ENCODE peak calls at places on chromosome 4, in four cellular contexts. X is IMR-90, T is AG10803, B is ascending aorta. K is an unnamed sample.

GRCh38 chr4:161762796-161763195 is 401.0 kb downstream of the FSTL5 start:
- DNase-seq in T (peak), B (no peak), X (peak), K (peak)

GRCh38 chr4:97923096-97923495 is 220.2 kb downstream of the STPG2 start:
- DNase-seq in X (no peak), B (no peak), T (no peak), K (no peak)

GRCh38 chr4:182895791-182896292 is 21.3 kb downstream of the DCTD start:
- DNase-seq in X (no peak), B (no peak), T (no peak), K (no peak)

GRCh38 chr4:86054676-86055075 is 305.2 kb downstream of the MAPK10 start:
- DNase-seq in X (no peak), B (no peak), T (peak), K (no peak)

GRCh38 chr4:127533028-127533700 is 99.6 kb upstream of the INTU start:
- DNase-seq in T (no peak), B (no peak), X (peak), K (peak)

GRCh38 chr4:6228158-6229067 is 28.1 kb upstream of the JAKMIP1 start:
- DNase-seq in T (no peak), X (no peak), B (no peak), K (no peak)

GRCh38 chr4:175385797-175386196 is 426.3 kb downstream of the GPM6A start:
- DNase-seq in T (peak), B (no peak), X (peak), K (peak)

GRCh38 chr4:122980860-122981259 is 58.5 kb upstream of the NUDT6 start:
- DNase-seq in T (no peak), X (no peak), B (no peak), K (peak)

GRCh38 chr4:5973033-5973432 is 45.2 kb downstream of the C4orf50 start:
- DNase-seq in B (no peak), X (no peak), T (no peak), K (no peak)

GRCh38 chr4:99759346-99759984 is 57.2 kb upstream of the DAPP1 start:
- DNase-seq in T (no peak), B (no peak), X (no peak), K (no peak)

GRCh38 chr4:55247521-55247920 is 98.5 kb upstream of the SRD5A3 start:
- DNase-seq in B (no peak), X (no peak), T (no peak), K (no peak)

GRCh38 chr4:155967098-155967497 is 13.4 kb upstream of the CTSO start:
- DNase-seq in T (peak), X (peak), B (no peak), K (peak)

GRCh38 chr4:8323947-8324555 is 54.5 kb downstream of the HTRA3 start:
- DNase-seq in B (no peak), T (no peak), X (peak), K (no peak)

GRCh38 chr4:72006576-72006975 is 25.2 kb upstream of the NPFFR2 start:
- DNase-seq in X (peak), T (peak), B (no peak), K (peak)

GRCh38 chr4:10893417-10893816 is 208.8 kb upstream of the CLNK start:
- DNase-seq in B (no peak), T (no peak), X (no peak), K (no peak)

GRCh38 chr4:138222041-138222440 is 20.1 kb downstream of the SLC7A11 start:
- DNase-seq in X (peak), B (no peak), T (peak), K (peak)

GRCh38 chr4:75584067-75584466 is 28.2 kb downstream of the ODAPH start:
- DNase-seq in X (no peak), T (no peak), B (no peak), K (no peak)

GRCh38 chr4:42293967-42294822 is 103.1 kb upstream of the SHISA3 start:
- DNase-seq in X (no peak), T (no peak), B (no peak), K (no peak)

GRCh38 chr4:20126906-20127305 is 124.8 kb upstream of the SLIT2 start:
- DNase-seq in T (peak), X (peak), B (no peak), K (peak)

GRCh38 chr4:173185832-173186545 is 17.4 kb downstream of the GALNT7 start:
- DNase-seq in B (no peak), X (no peak), T (no peak), K (peak)

GRCh38 chr4:4860803-4861591 is 1.5 kb downstream of the MSX1 start:
- DNase-seq in X (peak), T (peak), B (no peak), K (peak)

GRCh38 chr4:152961752-152962117 is 25.6 kb downstream of the FHDC1 start:
- DNase-seq in B (no peak), T (no peak), X (peak), K (no peak)

GRCh38 chr4:146550161-146550560 is 28.4 kb upstream of the SLC10A7 start:
- DNase-seq in X (no peak), B (no peak), T (no peak), K (no peak)

GRCh38 chr4:54449999-54450398 is 207.8 kb upstream of the KIT start:
- DNase-seq in T (no peak), B (no peak), X (no peak), K (no peak)

GRCh38 chr4:83613994-83614393 is 78.1 kb downstream of the GPAT3 start:
- DNase-seq in B (no peak), X (no peak), T (no peak), K (no peak)

GRCh38 chr4:110865611-110866254 is 242.9 kb upstream of the PITX2 start:
- DNase-seq in B (no peak), X (peak), T (peak), K (peak)

GRCh38 chr4:149095798-149096197 is 653.6 kb upstream of the NR3C2 start:
- DNase-seq in X (no peak), T (peak), B (no peak), K (no peak)

GRCh38 chr4:78562687-78563086 is 11.1 kb downstream of the ANXA3 start:
- DNase-seq in T (no peak), X (no peak), B (no peak), K (no peak)

GRCh38 chr4:26069218-26069617 is 155.2 kb downstream of the SMIM20 start:
- DNase-seq in T (no peak), X (peak), B (no peak), K (peak)
- TF ChIP-seq CTCF in T (peak), X (peak), B (peak), K (peak)

GRCh38 chr4:80252953-80253352 is 13.5 kb upstream of the FGF5 start:
- DNase-seq in T (no peak), X (no peak), B (no peak), K (no peak)
- H3K4me3 ChIP-seq in T (no peak), X (no peak), B (no peak), K (no peak)

DNA sequence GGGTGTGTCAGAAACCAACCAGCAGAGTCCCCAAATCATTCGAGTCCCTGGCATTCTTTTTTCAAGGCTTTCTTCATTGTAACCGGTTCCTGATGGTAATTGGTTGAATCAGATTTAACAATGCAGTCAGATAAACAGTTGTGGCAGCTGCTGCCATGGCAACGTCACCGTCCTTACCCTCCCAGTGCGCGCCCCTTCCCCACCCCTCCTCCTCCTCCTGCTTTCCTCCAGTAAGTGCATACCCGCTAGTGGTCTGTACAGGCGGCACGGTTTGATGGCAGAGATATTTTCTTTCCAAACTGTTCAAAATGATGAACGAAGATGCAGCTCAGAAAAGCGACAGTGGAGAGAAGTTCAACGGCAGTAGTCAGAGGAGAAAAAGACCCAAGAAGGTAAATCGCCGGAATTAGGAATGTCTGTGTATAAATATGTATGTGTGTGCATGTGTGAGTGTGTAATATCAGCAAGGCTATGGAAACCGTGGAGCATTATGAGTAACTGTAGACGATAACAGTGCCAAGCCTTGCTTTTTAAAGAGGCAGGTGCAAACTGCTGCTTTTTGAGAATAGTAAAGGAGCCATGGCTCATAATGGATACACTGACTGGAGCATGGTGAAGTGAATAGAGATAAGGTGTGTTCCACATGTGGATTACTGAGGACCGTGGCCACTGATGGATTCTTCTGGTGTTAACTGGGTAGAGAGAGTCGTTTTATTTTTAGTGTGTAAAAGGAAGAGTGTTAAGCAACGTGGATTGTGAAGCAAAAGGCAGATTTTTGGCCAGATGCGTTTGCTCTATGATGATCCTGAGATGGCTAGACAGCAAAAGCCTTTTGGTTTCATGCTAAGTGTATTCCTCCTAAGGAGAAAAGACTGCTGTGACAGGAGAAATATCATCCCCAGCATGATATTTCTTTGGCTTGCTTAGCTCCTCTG is at the start of gene ANK2:
- DNase-seq in X (no peak), B (no peak), T (peak), K (peak)
- TF ChIP-seq CTCF in X (no peak), B (no peak), T (no peak), K (no peak)

DNA sequence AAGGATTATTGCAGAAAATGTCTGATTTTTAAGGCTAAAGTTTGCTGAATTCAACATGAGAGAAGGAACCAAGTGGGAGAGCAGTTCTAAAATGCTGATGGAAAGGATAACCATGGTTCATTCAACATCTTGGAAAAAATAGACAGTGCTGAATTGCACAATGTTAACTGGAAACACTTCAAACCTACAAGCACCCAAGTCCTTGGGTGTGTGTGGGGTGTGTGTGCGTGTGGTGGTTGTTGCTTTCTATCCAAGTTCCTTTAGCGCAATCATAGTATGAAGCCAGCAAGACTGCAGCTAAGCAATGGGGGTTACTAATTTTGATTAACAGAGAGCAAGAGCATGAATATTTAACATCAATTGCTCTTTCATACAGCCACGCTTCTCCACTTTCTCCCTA is 29.3 kb upstream of the SCOC start:
- DNase-seq in X (no peak), B (no peak), T (peak), K (peak)
- H3K4me3 ChIP-seq in X (no peak), B (no peak), T (no peak), K (no peak)